ENCODE peak calls at places on chromosomes 2 and 18, in five cellular contexts. K, N, Z, R and O are unnamed samples.

GRCh38 chr2:235518317-235519090 is 24.7 kb downstream of the AGAP1 start:
- DNase-seq in K (no peak), N (no peak), Z (no peak), R (no peak), O (no peak)

GRCh38 chr18:48552130-48552529 is 13.3 kb downstream of the CTIF start:
- DNase-seq in K (no peak), N (no peak), Z (no peak), R (no peak), O (no peak)

GRCh38 chr2:191376981-191377629 is 131.9 kb downstream of the MYO1B start:
- DNase-seq in K (no peak), N (peak), Z (peak), R (peak), O (no peak)

GRCh38 chr2:19038096-19039015 is 320.1 kb downstream of the OSR1 start:
- DNase-seq in K (no peak), N (no peak), Z (no peak), R (no peak), O (no peak)

GRCh38 chr18:79927597-79928562 is 23.6 kb downstream of the SLC66A2 start:
- DNase-seq in K (no peak), N (no peak), Z (no peak), R (no peak), O (no peak)

GRCh38 chr18:62784338-62784965 is 69.1 kb downstream of the PHLPP1 start:
- DNase-seq in K (no peak), N (no peak), Z (no peak), R (no peak), O (no peak)

GRCh38 chr2:28413896-28414290 is 21.2 kb downstream of the FOSL2 start:
- DNase-seq in K (no peak), N (no peak), Z (no peak), R (no peak), O (no peak)

GRCh38 chr2:170648037-170648436 is 67.1 kb upstream of the SP5 start:
- DNase-seq in K (no peak), N (no peak), Z (no peak), R (no peak), O (no peak)

GRCh38 chr2:193566276-193566675 is 1371.5 kb upstream of the TMEFF2 start:
- DNase-seq in K (no peak), N (no peak), Z (no peak), R (no peak), O (no peak)

GRCh38 chr2:224442092-224442999 is 40.4 kb upstream of the FAM124B start:
- DNase-seq in K (no peak), N (no peak), Z (no peak), R (no peak), O (no peak)
- TF ChIP-seq SUZ12 in K (no peak), N (no peak), Z (no peak), R (no peak), O (no peak)

GRCh38 chr2:240831594-240832204 is 11.7 kb upstream of the KIF1A start:
- DNase-seq in K (no peak), N (no peak), Z (no peak), R (no peak), O (no peak)

GRCh38 chr2:240833724-240834285 is 13.8 kb upstream of the KIF1A start:
- DNase-seq in K (no peak), N (no peak), Z (no peak), R (no peak), O (no peak)

GRCh38 chr2:240834377-240834975 is 14.5 kb upstream of the KIF1A start:
- DNase-seq in K (no peak), N (no peak), Z (no peak), R (no peak), O (no peak)

GRCh38 chr2:240832816-240833497 is 12.9 kb upstream of the KIF1A start:
- DNase-seq in K (no peak), N (no peak), Z (no peak), R (no peak), O (no peak)

DNA sequence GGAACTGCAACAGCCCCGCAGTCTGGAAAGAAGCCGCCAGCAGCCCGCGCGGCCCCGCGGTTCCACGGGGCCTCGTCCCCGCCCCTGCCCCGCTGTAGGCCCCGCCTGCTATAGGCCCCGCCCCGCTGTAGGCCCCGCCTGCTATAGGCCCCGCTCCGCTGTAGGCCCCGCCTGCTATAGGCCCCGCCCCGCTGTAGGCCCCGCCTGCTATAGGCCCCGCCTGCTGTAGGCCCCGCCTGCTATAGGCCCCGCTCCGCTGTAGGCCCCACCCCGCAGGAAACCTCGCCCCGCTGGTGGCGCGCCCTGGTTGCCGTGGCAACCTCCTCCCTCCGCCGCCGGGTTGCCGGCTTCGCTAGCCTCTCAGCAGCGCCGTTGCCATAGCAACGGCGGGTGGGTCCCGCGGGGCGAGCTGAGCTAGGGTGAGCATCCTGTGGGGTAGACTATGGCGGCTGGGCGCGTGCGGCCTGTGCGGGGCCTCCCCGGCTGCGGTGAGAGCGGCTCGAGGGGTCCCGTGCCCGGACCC is 12.2 kb upstream of the KIF1A start:
- DNase-seq in K (peak), N (peak), Z (peak), R (peak), O (peak)
- TF ChIP-seq SUZ12 in K (no peak), N (no peak), Z (no peak), R (no peak), O (no peak)

DNA sequence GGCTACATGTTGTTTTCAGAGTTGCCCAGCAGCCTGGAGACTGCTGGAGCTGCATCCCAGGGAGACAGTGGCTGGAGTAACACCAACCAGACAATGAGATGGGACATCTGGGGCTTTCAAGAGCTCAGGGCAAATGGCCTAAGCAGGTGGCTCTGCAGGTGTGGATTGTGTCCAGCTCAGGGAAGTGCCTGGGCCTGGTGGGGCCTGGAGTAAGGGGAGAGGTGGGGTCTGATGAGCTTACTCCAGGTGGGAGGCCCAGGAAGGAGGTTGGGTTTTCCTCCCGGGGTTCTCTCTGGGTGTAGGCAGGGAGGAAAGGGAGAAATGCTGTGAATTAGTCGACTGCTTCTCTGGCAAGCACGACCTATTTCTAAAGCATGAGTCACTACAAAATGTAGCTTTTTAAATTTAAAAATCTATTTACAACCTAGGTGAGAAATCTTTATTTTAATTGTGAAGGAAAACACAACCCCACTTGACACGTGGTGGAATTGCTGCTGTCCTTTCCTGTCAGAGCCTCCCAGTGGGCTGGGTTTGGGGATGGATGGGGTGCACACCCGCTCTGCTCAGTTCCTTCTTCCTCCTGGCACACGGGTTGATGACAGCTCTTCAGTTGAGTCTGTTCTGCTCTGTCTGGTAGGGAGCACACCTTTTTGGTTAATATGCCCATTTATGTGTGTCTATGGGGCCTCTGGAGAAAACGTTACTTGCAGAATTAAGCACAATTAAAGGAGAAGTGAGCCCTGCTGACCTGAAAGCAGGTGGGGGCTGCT is 81.6 kb downstream of the SH3RF3 start:
- DNase-seq in K (no peak), N (no peak), Z (no peak), R (no peak), O (no peak)
- TF ChIP-seq SUZ12 in K (no peak), N (no peak), Z (no peak), R (no peak), O (no peak)

GRCh38 chr2:85327757-85328617 is at the start of gene TGOLN2:
- DNase-seq in K (peak), N (peak), Z (peak), R (peak), O (peak)
- TF ChIP-seq SUZ12 in K (no peak), N (no peak), Z (no peak), R (no peak), O (no peak)

DNA sequence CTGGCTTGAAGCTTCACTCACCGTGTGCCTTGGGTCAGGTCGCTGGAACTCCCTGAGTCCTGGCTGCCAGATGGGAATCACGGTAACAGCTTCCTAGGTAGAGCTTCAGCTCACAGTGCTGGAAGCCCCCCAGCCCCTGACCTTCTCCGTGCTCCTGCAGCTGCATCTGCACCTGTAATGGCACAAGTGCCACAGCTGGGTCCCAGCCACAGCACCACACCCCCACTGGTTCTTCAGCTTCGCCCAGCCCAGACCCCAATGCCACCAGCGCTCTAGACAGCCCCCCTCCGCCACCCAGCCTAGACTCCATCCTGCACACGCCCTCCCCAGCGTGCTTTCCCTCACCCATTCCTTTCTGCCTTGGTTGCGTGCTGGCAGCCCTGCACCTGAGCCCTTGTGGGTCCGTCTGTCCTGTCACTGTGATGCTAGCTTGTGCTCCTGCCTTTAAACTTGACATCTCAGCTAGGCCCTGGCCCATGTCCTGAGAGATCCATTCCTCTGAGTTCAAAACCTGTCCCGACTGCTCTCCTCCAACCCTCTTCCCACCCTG is 7.6 kb upstream of the ESPNL start:
- DNase-seq in K (no peak), N (no peak), Z (peak), R (no peak), O (no peak)
- TF ChIP-seq SUZ12 in K (no peak), N (no peak), Z (no peak), R (no peak), O (no peak)

GRCh38 chr2:201813996-201814845 is 7.9 kb downstream of the CDK15 start:
- DNase-seq in K (no peak), N (no peak), Z (no peak), R (no peak), O (no peak)
- TF ChIP-seq SUZ12 in K (no peak), N (no peak), Z (no peak), R (no peak), O (no peak)

GRCh38 chr2:39023649-39024048 is 97.2 kb downstream of the SOS1 start:
- DNase-seq in K (no peak), N (no peak), Z (no peak), R (no peak), O (no peak)
- TF ChIP-seq SUZ12 in K (no peak), N (no peak), Z (no peak), R (no peak), O (no peak)

GRCh38 chr2:97645112-97645699 is 656 bp upstream of the COX5B start:
- DNase-seq in K (no peak), N (no peak), Z (no peak), R (no peak), O (no peak)
- TF ChIP-seq SUZ12 in K (no peak), N (no peak), Z (no peak), R (no peak), O (no peak)

GRCh38 chr2:10426726-10427567 is 21.2 kb downstream of the ODC1 start:
- DNase-seq in K (no peak), N (no peak), Z (no peak), R (no peak), O (no peak)

GRCh38 chr2:10425656-10426055 is 22.5 kb downstream of the ODC1 start:
- DNase-seq in K (no peak), N (no peak), Z (no peak), R (no peak), O (no peak)

GRCh38 chr2:10428936-10429335 is 19.2 kb downstream of the ODC1 start:
- DNase-seq in K (no peak), N (no peak), Z (no peak), R (no peak), O (no peak)

GRCh38 chr2:10428355-10428754 is 19.8 kb downstream of the ODC1 start:
- DNase-seq in K (no peak), N (no peak), Z (no peak), R (no peak), O (no peak)

DNA sequence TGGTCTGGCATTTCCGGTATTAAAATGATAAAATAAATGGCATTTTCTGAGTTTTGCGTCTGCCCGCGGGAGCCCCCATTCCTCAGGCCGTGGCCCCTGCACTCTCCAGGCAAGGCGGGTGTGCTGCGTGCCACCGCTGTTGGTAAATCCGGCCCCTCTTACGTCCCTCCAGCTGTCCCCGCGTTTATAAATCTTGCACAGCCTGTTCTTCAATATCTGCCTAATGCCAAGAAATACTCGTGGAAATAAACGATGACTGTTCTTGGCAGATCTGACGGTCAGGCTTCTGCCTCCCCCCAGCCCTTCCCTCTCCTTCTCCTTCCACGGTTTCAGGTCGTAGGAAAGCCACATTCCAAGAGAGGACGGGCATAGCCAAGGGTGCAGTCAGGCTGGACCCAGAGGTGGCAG is 20.6 kb downstream of the ODC1 start:
- DNase-seq in K (no peak), N (no peak), Z (no peak), R (no peak), O (no peak)
- TF ChIP-seq SUZ12 in K (no peak), N (no peak), Z (no peak), R (no peak), O (no peak)